ENCODE peak calls at places on chromosomes 1 and 21, in nine cellular contexts. L, V, G, N, T, S, Y, H and J are unnamed samples.

GRCh38 chr21:43865471-43866181 is 603 bp downstream of the AGPAT3 start:
- DNase-seq in N (peak), H (no peak), Y (peak), V (peak), L (peak), S (peak), T (peak), G (peak), J (peak)

GRCh38 chr21:34074283-34075098 is 1.1 kb downstream of the MRPS6 start:
- DNase-seq in G (no peak), S (no peak), Y (no peak), H (no peak), V (no peak), L (no peak), T (no peak), N (peak), J (no peak)

GRCh38 chr1:11407301-11407994 is 71.5 kb upstream of the DISP3 start:
- DNase-seq in H (no peak), T (no peak), V (no peak), N (no peak), L (no peak), Y (no peak), S (no peak), G (no peak), J (no peak)

GRCh38 chr1:150537732-150538684 is 11.2 kb upstream of the ADAMTSL4 start:
- DNase-seq in T (no peak), S (peak), N (peak), G (peak), H (no peak), Y (no peak), V (no peak), L (no peak), J (peak)

GRCh38 chr21:46154955-46155513 is 345 bp downstream of the FTCD start:
- DNase-seq in V (no peak), G (no peak), Y (peak), L (peak), N (peak), T (no peak), H (no peak), S (no peak), J (no peak)

GRCh38 chr21:38908537-38908936 is 102.8 kb downstream of the ETS2 start:
- DNase-seq in H (no peak), T (no peak), L (no peak), N (no peak), Y (no peak), S (no peak), G (no peak), V (no peak), J (no peak)

GRCh38 chr1:30735668-30736498 is 12.5 kb upstream of the MATN1 start:
- DNase-seq in T (no peak), V (no peak), Y (no peak), H (no peak), S (peak), L (no peak), G (no peak), N (no peak), J (no peak)

GRCh38 chr1:197902454-197903195 is at the start of gene C1orf53:
- DNase-seq in G (peak), L (peak), H (peak), Y (peak), S (peak), V (peak), N (peak), T (peak), J (peak)

GRCh38 chr1:53411541-53412152 is 47.6 kb upstream of the DMRTB1 start:
- DNase-seq in N (no peak), H (no peak), T (no peak), L (no peak), S (no peak), G (no peak), V (no peak), Y (no peak), J (no peak)

GRCh38 chr1:241837901-241838300 is 10.1 kb upstream of the EXO1 start:
- DNase-seq in L (no peak), H (peak), T (no peak), G (peak), N (peak), V (no peak), S (peak), Y (no peak), J (peak)

GRCh38 chr1:82091729-82092128 is 291.0 kb downstream of the ADGRL2 start:
- DNase-seq in S (no peak), T (no peak), Y (no peak), H (no peak), G (peak), N (no peak), L (no peak), V (no peak), J (peak)

GRCh38 chr1:153577624-153578051 is 12.0 kb upstream of the S100A2 start:
- DNase-seq in N (no peak), V (no peak), L (no peak), Y (no peak), T (no peak), G (no peak), S (no peak), H (no peak), J (no peak)

GRCh38 chr1:103948526-103948925 is 198.8 kb downstream of the AMY1C start:
- DNase-seq in L (no peak), H (peak), T (no peak), Y (no peak), G (no peak), N (no peak), S (no peak), V (no peak), J (peak)
- TF ChIP-seq CTCF in L (no peak), H (peak), T (no peak), Y (peak), G (no peak), N (peak), S (no peak), V (no peak), J (no peak)

DNA sequence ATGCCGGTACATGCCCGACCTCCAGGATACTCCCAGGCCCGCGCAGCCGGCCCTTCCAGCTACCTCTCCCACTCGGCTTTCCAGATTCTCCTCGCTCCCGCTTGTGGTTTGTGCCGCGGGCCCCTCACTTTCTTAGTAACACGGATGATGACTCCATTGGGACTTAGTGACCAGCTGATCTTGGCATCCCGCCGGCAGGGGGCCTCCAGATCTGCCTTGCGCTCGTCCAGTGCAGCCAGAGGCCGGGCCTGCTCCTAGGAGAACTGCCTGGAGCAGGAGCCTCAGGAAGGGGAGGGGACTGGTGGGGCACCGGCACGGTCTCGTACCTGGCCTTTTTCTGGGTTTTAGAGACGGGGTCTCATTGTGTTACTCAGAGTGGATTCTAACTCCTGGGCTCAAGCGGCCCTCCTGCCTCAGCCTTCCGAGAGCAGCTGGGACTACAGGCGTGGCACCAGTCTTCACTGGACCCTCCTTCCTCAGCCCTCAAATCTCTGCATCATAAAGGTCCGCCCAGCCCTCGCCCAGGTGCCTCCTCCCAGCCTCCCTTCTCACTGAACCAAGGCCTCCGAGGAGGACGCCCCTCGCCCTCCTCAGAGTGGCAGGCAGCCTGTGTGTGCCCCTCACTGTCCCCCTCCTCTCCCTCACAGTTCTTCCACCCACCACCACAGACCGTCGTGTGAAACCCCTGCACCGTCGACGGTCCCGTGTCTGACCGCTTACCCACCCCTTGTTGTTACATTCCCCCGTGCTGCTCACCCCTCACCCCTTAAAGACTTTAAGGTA is 78.6 kb downstream of the SLC25A24 start:
- DNase-seq in G (peak), V (peak), T (no peak), Y (no peak), N (peak), S (no peak), H (peak), L (no peak), J (no peak)
- TF ChIP-seq CTCF in G (peak), V (no peak), T (no peak), Y (no peak), N (no peak), S (no peak), H (no peak), L (no peak), J (no peak)

DNA sequence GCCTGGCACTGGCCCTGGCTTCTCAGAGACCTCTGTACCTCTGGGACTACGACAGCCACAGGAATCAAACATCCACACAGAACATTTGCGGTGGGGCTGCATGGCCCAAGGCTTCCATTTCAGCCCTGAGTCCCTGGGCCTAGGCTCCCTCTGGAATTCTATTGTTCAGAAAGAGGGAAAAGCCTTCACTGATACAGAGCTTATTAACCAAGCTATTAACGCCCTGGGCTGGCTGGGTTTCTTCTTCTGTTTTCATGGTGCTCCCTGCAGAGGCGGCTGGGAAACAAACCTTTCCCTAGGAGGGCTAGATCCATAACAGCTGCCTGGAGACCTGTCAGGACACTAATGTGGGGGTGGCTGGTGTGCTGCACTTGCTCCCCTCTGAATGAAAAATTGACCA is 88.2 kb downstream of the KAZN start:
- DNase-seq in V (no peak), T (no peak), L (no peak), G (no peak), S (no peak), Y (no peak), N (no peak), H (no peak), J (no peak)
- TF ChIP-seq CTCF in V (no peak), T (no peak), L (no peak), G (no peak), S (no peak), Y (no peak), N (no peak), H (no peak), J (no peak)

DNA sequence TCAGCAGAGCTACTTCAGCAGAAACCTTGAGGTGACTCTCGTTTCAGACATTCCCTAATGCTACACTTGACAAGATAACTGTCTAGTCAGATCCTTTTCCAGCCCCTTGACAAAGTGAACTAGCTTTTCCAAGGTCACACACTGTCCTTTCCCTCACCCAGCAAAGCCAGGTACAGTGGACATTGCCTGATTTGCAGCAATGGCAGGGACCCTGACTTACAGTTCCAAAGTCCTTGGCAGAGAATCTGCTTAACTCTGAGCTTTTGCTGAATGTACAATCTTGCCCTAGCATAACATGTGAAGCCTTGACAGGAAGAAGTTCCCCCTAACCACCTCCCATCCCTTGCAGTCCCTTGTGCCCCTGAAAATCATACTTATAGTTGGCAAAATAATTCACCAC is 37.1 kb downstream of the HSD3B2 start:
- DNase-seq in N (no peak), T (no peak), V (no peak), H (no peak), G (no peak), Y (no peak), S (no peak), L (no peak), J (no peak)
- TF ChIP-seq CTCF in N (no peak), T (no peak), V (no peak), H (no peak), G (no peak), Y (no peak), S (no peak), L (no peak), J (no peak)

DNA sequence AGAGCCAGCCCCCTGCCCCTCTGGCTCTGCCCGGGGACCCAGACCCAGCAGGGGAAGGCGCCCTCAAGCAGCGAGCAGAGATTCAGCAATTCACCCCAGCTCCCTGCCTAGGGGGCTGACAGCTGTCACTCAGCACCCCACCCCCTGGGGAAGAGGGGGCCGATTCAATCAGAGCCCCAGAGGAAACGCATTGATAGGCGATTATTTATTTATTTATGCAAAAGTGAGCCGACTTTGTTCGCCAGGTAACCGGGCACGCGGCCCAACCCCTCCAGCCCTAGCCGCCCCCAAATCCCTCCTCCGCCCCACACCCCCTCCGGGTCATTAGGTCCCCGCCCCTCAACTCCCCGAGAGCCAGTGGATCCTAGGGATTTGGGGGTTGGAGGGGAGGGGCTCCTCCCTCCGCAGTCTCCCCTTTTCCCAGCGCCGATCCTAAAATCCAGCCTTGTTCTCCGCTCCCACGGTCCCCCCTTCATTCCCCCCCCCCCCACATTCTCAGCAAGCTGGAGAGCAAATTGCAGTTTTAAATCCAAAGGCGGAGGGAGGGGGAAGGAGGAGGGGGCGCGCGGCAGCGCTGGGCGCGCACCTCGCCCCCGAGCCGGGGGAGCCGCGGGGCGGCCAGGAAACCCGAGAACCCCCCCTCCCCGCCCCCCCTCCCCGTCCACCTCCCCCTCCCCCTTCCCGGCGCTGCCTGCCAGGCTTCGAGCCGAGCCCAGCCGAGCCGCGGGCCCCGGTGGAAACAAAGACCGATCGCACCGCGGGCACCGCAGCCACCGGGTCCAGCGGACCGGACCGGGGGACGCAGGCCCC is 1.2 kb downstream of the AHDC1 start:
- DNase-seq in L (peak), S (no peak), G (peak), V (peak), H (no peak), N (peak), Y (no peak), T (peak), J (no peak)
- TF ChIP-seq CTCF in L (no peak), S (no peak), G (no peak), V (no peak), H (no peak), N (no peak), Y (peak), T (no peak), J (no peak)

GRCh38 chr1:40691538-40692428 is at the start of gene NFYC:
- DNase-seq in S (peak), G (peak), T (peak), Y (peak), V (peak), L (peak), N (peak), H (peak), J (peak)
- TF ChIP-seq CTCF in S (no peak), G (no peak), T (no peak), Y (peak), V (peak), L (no peak), N (no peak), H (no peak), J (no peak)

DNA sequence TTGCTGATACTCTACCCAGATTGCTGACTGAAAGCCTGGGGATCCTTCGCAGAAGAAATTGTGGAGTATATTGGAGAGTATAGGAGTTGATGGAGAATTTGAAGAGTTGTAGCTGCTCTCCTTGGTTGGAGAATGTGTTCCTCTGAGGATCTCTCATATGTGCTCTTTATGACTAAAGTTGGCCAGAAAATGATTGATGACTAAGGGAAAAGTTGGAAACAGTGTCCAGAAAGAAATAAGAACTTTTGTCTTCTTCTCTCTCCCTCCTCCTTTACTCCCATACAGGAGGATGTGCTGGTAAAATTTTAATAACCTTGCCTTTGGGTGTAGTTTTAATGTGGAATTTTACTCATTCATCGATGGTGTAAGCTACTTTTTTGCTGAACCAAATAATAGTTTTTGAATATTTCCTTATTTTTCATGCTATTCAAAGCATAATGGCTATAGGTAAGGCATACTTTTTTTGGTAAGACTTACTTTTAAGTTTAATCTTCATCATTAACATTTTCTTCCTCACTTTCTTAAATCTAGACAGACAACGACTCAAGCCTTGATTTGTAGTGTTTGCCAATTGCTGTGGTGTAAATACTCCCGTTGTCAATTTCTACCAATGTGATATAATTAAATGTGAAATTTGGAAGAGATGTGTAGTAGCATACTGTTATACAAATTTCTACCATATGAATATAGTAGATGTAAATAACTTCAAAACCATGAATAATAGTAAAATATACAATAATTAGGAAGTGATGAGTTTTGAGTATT is 13.7 kb downstream of the C1orf141 start:
- DNase-seq in Y (no peak), G (no peak), L (no peak), T (no peak), N (no peak), H (no peak), S (no peak), V (no peak), J (no peak)
- TF ChIP-seq CTCF in Y (no peak), G (no peak), L (no peak), T (no peak), N (no peak), H (no peak), S (no peak), V (no peak), J (no peak)

DNA sequence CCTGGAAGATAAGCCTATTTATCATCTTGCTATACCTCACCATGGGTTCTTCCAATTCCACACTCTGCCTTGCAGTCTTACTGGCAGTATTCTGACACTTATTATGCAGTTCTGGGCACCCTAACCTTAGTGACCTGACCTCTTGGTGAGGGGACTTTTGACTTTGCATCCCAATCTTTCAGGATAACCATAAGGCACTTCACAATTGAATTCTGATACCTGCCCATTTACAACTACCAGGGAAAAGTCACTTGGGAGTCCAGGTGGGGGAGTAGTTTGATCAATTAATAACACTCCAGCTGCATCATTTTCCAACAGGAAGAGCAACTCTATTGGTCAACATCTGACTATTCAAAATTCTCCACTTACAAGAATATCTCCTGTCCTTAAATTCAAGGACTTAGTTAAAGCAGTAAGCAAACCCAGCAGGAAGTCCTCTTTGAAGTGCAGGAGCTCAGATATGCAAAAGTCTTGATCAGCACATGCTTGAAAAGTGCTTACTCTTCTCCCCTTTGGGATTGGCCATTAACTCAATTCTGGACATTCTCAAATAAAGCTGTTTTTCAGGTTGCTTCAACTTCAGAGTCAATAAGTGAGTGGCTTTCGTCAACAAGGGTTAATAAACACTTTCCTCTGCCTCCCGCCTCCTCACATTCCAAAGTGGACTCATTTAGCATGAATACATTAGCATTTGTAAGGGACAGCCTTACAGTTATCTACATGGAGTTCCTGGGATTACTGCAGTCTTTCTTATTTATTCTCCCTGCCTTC is 177.4 kb upstream of the NRIP1 start:
- DNase-seq in L (no peak), S (no peak), G (no peak), Y (no peak), V (no peak), T (no peak), N (no peak), H (peak), J (no peak)
- TF ChIP-seq CTCF in L (no peak), S (no peak), G (no peak), Y (no peak), V (no peak), T (no peak), N (no peak), H (no peak), J (no peak)

DNA sequence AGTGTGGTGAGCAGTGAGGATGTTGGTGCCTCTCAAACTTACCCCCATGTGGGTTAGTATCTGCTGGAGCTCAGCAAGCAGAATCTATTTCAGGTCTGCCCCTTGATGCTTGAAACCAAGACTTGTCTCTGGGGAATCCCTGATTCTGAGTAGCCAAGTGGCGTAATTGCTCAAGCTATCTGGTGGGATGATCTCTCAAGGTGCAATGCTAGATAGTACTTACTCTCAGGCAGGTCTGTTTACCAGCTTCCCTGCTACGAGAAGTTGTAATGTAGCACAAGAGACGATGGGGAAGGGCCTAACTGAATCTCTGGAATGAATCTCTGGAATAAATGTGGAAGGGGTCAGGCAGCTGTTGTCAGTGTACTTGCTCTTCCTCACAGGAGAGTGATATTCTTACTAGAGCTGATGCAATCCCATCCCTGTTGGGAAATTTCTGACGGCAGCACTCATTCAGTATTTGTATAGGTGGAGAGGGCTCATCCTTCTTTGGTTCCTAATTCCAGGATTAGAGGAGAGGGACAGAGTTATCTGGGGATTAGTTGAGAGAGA is 65.4 kb downstream of the MACF1 start:
- DNase-seq in G (peak), Y (no peak), V (no peak), S (peak), H (peak), T (no peak), L (no peak), N (peak), J (peak)
- TF ChIP-seq CTCF in G (no peak), Y (no peak), V (no peak), S (no peak), H (no peak), T (no peak), L (no peak), N (no peak), J (no peak)